ENCODE peak calls at places on chromosomes 11 and 22, in ten cellular contexts. S is esophagus squamous epithelium; N is B cell; Z is H9; C is right atrium auricular region; H is brain microvascular endothelial cell; U is CD4-positive, alpha-beta T cell; E is MM.1S; Y is Panc1; R is A549. G is an unnamed sample.

GRCh38 chr11:106159846-106160245 is 82.4 kb downstream of the AASDHPPT start:
- DNase-seq in Z (no peak), E (no peak), N (no peak), C (no peak), U (no peak), H (no peak), Y (no peak), R (no peak), S (no peak), G (no peak)

GRCh38 chr22:38923463-38924196 is 33.8 kb upstream of the APOBEC3A start:
- DNase-seq in E (no peak), R (peak; percentile 86), Y (peak; percentile 27), U (no peak), S (no peak), C (peak; percentile 89), N (no peak), Z (peak; percentile 70), H (peak; percentile 36), G (no peak)

GRCh38 chr22:50210378-50211139 is 9.7 kb downstream of the SELENOO start:
- DNase-seq in H (no peak), E (no peak), S (no peak), N (no peak), Z (no peak), C (no peak), Y (no peak), R (no peak), U (no peak), G (no peak)

GRCh38 chr11:75565221-75565814 is 3.3 kb downstream of the SERPINH1 start:
- DNase-seq in C (peak; percentile 77), Z (peak; percentile 51), Y (no peak), R (no peak), H (peak; percentile 77), U (no peak), N (no peak), S (no peak), E (no peak), G (no peak)

GRCh38 chr11:134519390-134519750 is 107.3 kb upstream of the B3GAT1 start:
- DNase-seq in C (no peak), Z (no peak), Y (no peak), E (no peak), U (no peak), N (no peak), H (no peak), R (no peak), S (no peak), G (peak; percentile 67)

GRCh38 chr11:26229270-26229669 is 102.7 kb upstream of the ANO3 start:
- DNase-seq in S (no peak), H (peak; percentile 84), E (no peak), U (no peak), Z (no peak), C (no peak), Y (no peak), R (no peak), N (no peak), G (no peak)

GRCh38 chr11:87722756-87723599 is 452.3 kb downstream of the RAB38 start:
- DNase-seq in U (no peak), S (no peak), Y (peak; percentile 17), R (no peak), Z (peak; percentile 56), C (no peak), H (peak; percentile 7), N (no peak), E (peak; percentile 36), G (no peak)

GRCh38 chr11:30429550-30429949 is 106.6 kb downstream of the ARL14EP start:
- DNase-seq in E (no peak), Y (no peak), U (no peak), Z (no peak), S (no peak), C (no peak), N (no peak), R (no peak), H (no peak), G (no peak)

GRCh38 chr11:5258543-5259262 is 4.1 kb upstream of the HBG2 start:
- DNase-seq in H (no peak), Y (no peak), U (no peak), R (no peak), Z (peak; percentile 63), C (no peak), S (no peak), N (no peak), E (no peak), G (no peak)

GRCh38 chr11:10201343-10201742 is 92.7 kb downstream of the SBF2 start:
- DNase-seq in Y (no peak), R (no peak), S (no peak), E (no peak), H (no peak), N (no peak), U (no peak), C (no peak), Z (no peak), G (no peak)

GRCh38 chr11:11010624-11011127 is 152.8 kb upstream of the ZBED5 start:
- DNase-seq in N (peak; percentile 29), H (peak; percentile 24), Z (peak; percentile 66), Y (no peak), C (peak; percentile 61), E (no peak), U (no peak), S (no peak), R (peak; percentile 40), G (no peak)

GRCh38 chr11:67413266-67413797 is 2.1 kb upstream of the CARNS1 start:
- DNase-seq in S (no peak), E (no peak), U (no peak), Y (no peak), H (no peak), C (no peak), R (no peak), Z (no peak), N (no peak), G (no peak)

GRCh38 chr11:109619498-109619897 is 197.5 kb downstream of the C11orf87 start:
- DNase-seq in E (no peak), Z (no peak), Y (no peak), N (no peak), C (no peak), H (no peak), U (no peak), R (no peak), S (no peak), G (no peak)

GRCh38 chr22:22371031-22371541 is 126.5 kb downstream of the VPREB1 start:
- DNase-seq in H (no peak), R (no peak), Y (no peak), Z (no peak), E (no peak), S (no peak), C (no peak), N (no peak), U (no peak), G (no peak)
- TF ChIP-seq CTCF in H (peak; percentile 17), R (no peak), Y (no peak), Z (no peak), E (no peak), S (no peak), C (no peak), N (no peak), U (no peak), G (no peak)

GRCh38 chr11:61619827-61620226 is 39.0 kb upstream of the SYT7 start:
- DNase-seq in U (no peak), R (no peak), H (no peak), Z (no peak), S (no peak), Y (no peak), C (no peak), N (no peak), E (no peak), G (no peak)

GRCh38 chr11:61616443-61616842 is 35.6 kb upstream of the SYT7 start:
- DNase-seq in E (no peak), H (peak; percentile 65), Y (no peak), S (no peak), N (no peak), Z (no peak), C (no peak), U (no peak), R (no peak), G (no peak)

GRCh38 chr11:61613711-61614254 is 32.9 kb upstream of the SYT7 start:
- DNase-seq in H (no peak), R (no peak), N (no peak), C (no peak), U (no peak), S (no peak), E (no peak), Y (no peak), Z (no peak), G (no peak)

GRCh38 chr11:61618991-61619390 is 38.1 kb upstream of the SYT7 start:
- DNase-seq in Z (no peak), N (no peak), E (no peak), R (no peak), H (no peak), S (no peak), Y (no peak), C (no peak), U (no peak), G (no peak)

DNA sequence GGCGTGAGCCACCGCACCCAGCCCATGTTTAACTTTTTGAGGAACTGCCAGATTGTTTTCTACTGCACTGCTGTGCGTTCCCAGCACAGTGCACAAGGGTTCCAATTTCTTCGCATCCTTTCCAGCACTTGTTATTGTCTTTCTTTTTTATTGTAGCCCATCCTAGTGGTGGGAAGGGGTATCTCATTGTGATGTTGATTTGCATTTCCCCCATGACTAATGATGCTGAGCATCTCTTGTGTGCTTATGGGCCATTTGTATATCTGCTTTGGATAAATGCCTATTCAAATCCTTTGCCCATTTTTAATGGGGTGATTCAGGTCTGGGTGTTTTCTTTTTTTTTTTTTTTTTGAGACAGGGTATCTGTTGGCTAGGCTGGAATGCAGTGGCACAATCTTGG is 36.6 kb upstream of the SYT7 start:
- DNase-seq in Z (no peak), Y (no peak), U (no peak), H (no peak), S (no peak), N (no peak), C (no peak), E (no peak), R (no peak), G (no peak)
- TF ChIP-seq CTCF in Z (peak; percentile 30), Y (no peak), U (no peak), H (peak; percentile 21), S (no peak), N (no peak), C (no peak), E (no peak), R (no peak), G (peak; percentile 29)

DNA sequence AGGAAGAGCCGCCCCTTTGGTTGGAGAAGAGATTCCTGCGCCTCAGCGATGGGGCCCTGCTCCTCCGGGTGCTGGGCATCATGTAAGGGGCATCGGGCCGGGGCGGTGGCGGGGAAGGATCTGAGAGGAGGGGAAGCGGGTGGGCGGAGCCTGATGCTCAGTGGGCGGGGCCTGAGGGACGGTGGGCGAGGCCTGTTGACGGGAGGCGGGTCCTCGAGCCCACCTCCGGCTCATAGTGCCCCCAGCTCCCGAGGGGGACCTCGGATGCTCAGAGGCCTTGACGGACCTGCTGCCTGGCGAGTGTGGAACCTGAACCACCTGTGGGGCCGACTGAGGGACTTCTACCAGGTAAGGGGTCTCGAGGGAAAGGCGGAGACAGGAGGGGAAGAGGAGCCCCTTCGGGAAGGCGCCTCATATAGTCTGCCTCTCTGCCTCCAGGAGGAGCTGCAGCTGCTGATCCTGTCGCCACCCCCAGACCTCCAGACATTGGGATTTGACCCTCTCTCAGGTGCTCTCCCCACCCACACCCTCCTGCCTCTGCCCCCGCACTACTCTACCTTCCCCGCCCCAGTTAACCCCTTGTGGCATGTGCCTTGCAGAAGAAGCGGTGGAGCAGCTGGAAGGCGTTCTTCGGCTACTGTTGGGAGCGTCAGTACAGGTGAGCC is 799 bp downstream of the CCDC88B start:
- DNase-seq in U (peak; percentile 68), Z (peak; percentile 93), S (no peak), H (no peak), C (no peak), R (no peak), Y (no peak), N (peak; percentile 89), E (peak; percentile 37), G (no peak)
- TF ChIP-seq CTCF in U (no peak), Z (peak; percentile 63), S (no peak), H (peak; percentile 32), C (no peak), R (no peak), Y (no peak), N (no peak), E (no peak), G (peak; percentile 27)

GRCh38 chr11:20084921-20085814 is 75.1 kb downstream of the DBX1 start:
- DNase-seq in N (no peak), S (no peak), Y (no peak), E (no peak), U (no peak), Z (no peak), R (no peak), C (no peak), H (no peak), G (no peak)
- TF ChIP-seq CTCF in N (no peak), S (no peak), Y (no peak), E (no peak), U (no peak), Z (no peak), R (no peak), C (no peak), H (peak; percentile 29), G (peak; percentile 47)

G was measured in chondrocyte.